ENCODE peak calls at places on chromosomes 11 and 22, in six cellular contexts. A, W, S, U, F and I are unnamed samples.

GRCh38 chr11:35348898-35349687 is 70.3 kb downstream of the SLC1A2 start:
- DNase-seq in A (no peak), W (no peak), S (no peak), U (no peak), F (no peak), I (no peak)

GRCh38 chr11:135075740-135076139 is 663.7 kb upstream of the B3GAT1 start:
- DNase-seq in A (peak; percentile 28), W (peak; percentile 57), S (peak; percentile 28), U (peak; percentile 19), F (peak; percentile 67), I (peak; percentile 3)

GRCh38 chr22:44128961-44129613 is 51.6 kb upstream of the PARVG start:
- DNase-seq in A (no peak), W (no peak), S (no peak), U (no peak), F (no peak), I (no peak)

GRCh38 chr11:1868636-1869291 is 15.9 kb downstream of the LSP1 start:
- DNase-seq in A (no peak), W (no peak), S (no peak), U (no peak), F (no peak), I (no peak)

GRCh38 chr22:39396156-39396796 is 3.3 kb upstream of the TAB1 start:
- DNase-seq in A (no peak), W (peak; percentile 21), S (no peak), U (no peak), F (no peak), I (no peak)

GRCh38 chr22:50148991-50149721 is 21.4 kb upstream of the PANX2 start:
- DNase-seq in A (peak; percentile 84), W (peak; percentile 89), S (no peak), U (peak; percentile 57), F (peak; percentile 72), I (peak; percentile 91)

GRCh38 chr11:3905080-3905953 is 49.9 kb downstream of the STIM1 start:
- DNase-seq in A (peak; percentile 97), W (peak; percentile 95), S (no peak), U (peak; percentile 25), F (peak; percentile 91), I (peak; percentile 72)

GRCh38 chr22:25114369-25115362 is 85.0 kb upstream of the CRYBB3 start:
- DNase-seq in A (no peak), W (no peak), S (no peak), U (no peak), F (no peak), I (no peak)

GRCh38 chr22:19708323-19709011 is 5.8 kb upstream of the SEPTIN5 start:
- DNase-seq in A (no peak), W (no peak), S (no peak), U (no peak), F (no peak), I (no peak)

GRCh38 chr11:71238285-71238875 is 14.0 kb downstream of the SHANK2 start:
- DNase-seq in A (no peak), W (no peak), S (no peak), U (no peak), F (no peak), I (no peak)

GRCh38 chr22:17878186-17878694 is 104.0 kb upstream of the BID start:
- DNase-seq in A (no peak), W (no peak), S (no peak), U (no peak), F (no peak), I (no peak)

GRCh38 chr11:128892866-128893565 is 1.9 kb downstream of the KCNJ5 start:
- DNase-seq in A (no peak), W (no peak), S (no peak), U (no peak), F (no peak), I (no peak)

GRCh38 chr11:12123799-12124198 is 13.4 kb downstream of the MICAL2 start:
- DNase-seq in A (no peak), W (no peak), S (no peak), U (no peak), F (no peak), I (no peak)

GRCh38 chr11:86818466-86819282 is 18.3 kb downstream of the PRSS23 start:
- DNase-seq in A (peak; percentile 61), W (peak; percentile 77), S (no peak), U (no peak), F (peak; percentile 78), I (no peak)

GRCh38 chr11:62487698-62488551 is 58.7 kb downstream of the AHNAK start:
- DNase-seq in A (no peak), W (no peak), S (no peak), U (no peak), F (no peak), I (no peak)

GRCh38 chr22:47192106-47192650 is 429.7 kb downstream of the TBC1D22A start:
- DNase-seq in A (no peak), W (no peak), S (no peak), U (no peak), F (no peak), I (no peak)

GRCh38 chr22:45876136-45877035 is 100.6 kb downstream of the WNT7B start:
- DNase-seq in A (no peak), W (no peak), S (no peak), U (no peak), F (no peak), I (no peak)

GRCh38 chr11:95883381-95883780 is 40.5 kb downstream of the MTMR2 start:
- DNase-seq in A (no peak), W (peak; percentile 17), S (no peak), U (no peak), F (no peak), I (no peak)

GRCh38 chr22:24322522-24322921 is 51.9 kb downstream of the SPECC1L start:
- DNase-seq in A (no peak), W (no peak), S (no peak), U (no peak), F (no peak), I (no peak)

GRCh38 chr22:28629420-28630184 is 50.0 kb downstream of the TTC28 start:
- DNase-seq in A (no peak), W (no peak), S (no peak), U (no peak), F (no peak), I (no peak)

GRCh38 chr22:28239941-28240340 is 320.9 kb upstream of the PITPNB start:
- DNase-seq in A (no peak), W (no peak), S (no peak), U (no peak), F (no peak), I (no peak)

GRCh38 chr22:26835929-26836528 is 178.6 kb downstream of the MIAT start:
- DNase-seq in A (no peak), W (no peak), S (no peak), U (peak; percentile 25), F (peak; percentile 45), I (no peak)

GRCh38 chr22:35842954-35843353 is 125.3 kb downstream of the APOL5 start:
- DNase-seq in A (peak; percentile 40), W (no peak), S (no peak), U (no peak), F (peak; percentile 72), I (no peak)

GRCh38 chr11:118910309-118911112 is 15.2 kb downstream of the BCL9L start:
- DNase-seq in A (peak; percentile 84), W (peak; percentile 88), S (no peak), U (no peak), F (peak; percentile 93), I (no peak)